ENCODE peak calls at places on chromosomes 16 and 17, in eight cellular contexts. One of them, this sample, is unnamed.
A peak's percentile ranks its signal among the peaks of the same experiment; 100 is the strongest.

GRCh38 chr17:2048805-2049204 is 6.1 kb upstream of the HIC1 start:
- DNase-seq in colonic mucosa: no peak
- DNase-seq in AG09319: no peak
- DNase-seq in A549: no peak
- DNase-seq in mammary epithelial cell: no peak
- DNase-seq in RWPE1: no peak
- DNase-seq in fibroblast of the aortic adventitia: no peak
- DNase-seq in progenitor cell of endocrine pancreas: no peak
- DNase-seq in this sample: no peak

GRCh38 chr16:67396159-67396774 is 3.0 kb upstream of the TPPP3 start:
- DNase-seq in progenitor cell of endocrine pancreas: no peak
- DNase-seq in fibroblast of the aortic adventitia: peak; percentile 50
- DNase-seq in colonic mucosa: peak; percentile 96
- DNase-seq in A549: peak; percentile 67
- DNase-seq in RWPE1: peak; percentile 87
- DNase-seq in mammary epithelial cell: peak; percentile 90
- DNase-seq in AG09319: no peak
- DNase-seq in this sample: peak; percentile 92

GRCh38 chr17:6187836-6188235 is 117.7 kb downstream of the WSCD1 start:
- DNase-seq in progenitor cell of endocrine pancreas: no peak
- DNase-seq in colonic mucosa: no peak
- DNase-seq in RWPE1: peak; percentile 32
- DNase-seq in AG09319: no peak
- DNase-seq in A549: no peak
- DNase-seq in fibroblast of the aortic adventitia: no peak
- DNase-seq in mammary epithelial cell: peak; percentile 29
- DNase-seq in this sample: no peak

GRCh38 chr17:73681946-73682345 is 37.7 kb upstream of the SDK2 start:
- DNase-seq in fibroblast of the aortic adventitia: no peak
- DNase-seq in AG09319: no peak
- DNase-seq in A549: no peak
- DNase-seq in RWPE1: no peak
- DNase-seq in progenitor cell of endocrine pancreas: no peak
- DNase-seq in colonic mucosa: no peak
- DNase-seq in mammary epithelial cell: no peak
- DNase-seq in this sample: no peak

GRCh38 chr17:2435181-2435741 is 34.4 kb upstream of the MNT start:
- DNase-seq in progenitor cell of endocrine pancreas: no peak
- DNase-seq in mammary epithelial cell: no peak
- DNase-seq in AG09319: no peak
- DNase-seq in fibroblast of the aortic adventitia: peak; percentile 34
- DNase-seq in A549: no peak
- DNase-seq in colonic mucosa: no peak
- DNase-seq in RWPE1: no peak
- DNase-seq in this sample: no peak

GRCh38 chr17:77916771-77917481 is 41.6 kb upstream of the TNRC6C start:
- DNase-seq in fibroblast of the aortic adventitia: no peak
- DNase-seq in colonic mucosa: no peak
- DNase-seq in progenitor cell of endocrine pancreas: no peak
- DNase-seq in mammary epithelial cell: no peak
- DNase-seq in RWPE1: no peak
- DNase-seq in A549: no peak
- DNase-seq in AG09319: no peak
- DNase-seq in this sample: no peak

GRCh38 chr17:49582789-49583188 is 7.1 kb downstream of the NXPH3 start:
- DNase-seq in progenitor cell of endocrine pancreas: no peak
- DNase-seq in colonic mucosa: no peak
- DNase-seq in A549: no peak
- DNase-seq in AG09319: no peak
- DNase-seq in fibroblast of the aortic adventitia: no peak
- DNase-seq in RWPE1: peak; percentile 79
- DNase-seq in mammary epithelial cell: no peak
- DNase-seq in this sample: no peak

GRCh38 chr16:57395026-57395425 is 9.5 kb upstream of the CCL17 start:
- DNase-seq in RWPE1: no peak
- DNase-seq in A549: no peak
- DNase-seq in fibroblast of the aortic adventitia: no peak
- DNase-seq in progenitor cell of endocrine pancreas: no peak
- DNase-seq in mammary epithelial cell: no peak
- DNase-seq in AG09319: no peak
- DNase-seq in colonic mucosa: no peak
- DNase-seq in this sample: no peak

GRCh38 chr17:78316867-78317816 is 42.7 kb downstream of the SOCS3 start:
- DNase-seq in RWPE1: peak; percentile 51
- DNase-seq in fibroblast of the aortic adventitia: peak; percentile 45
- DNase-seq in mammary epithelial cell: no peak
- DNase-seq in progenitor cell of endocrine pancreas: no peak
- DNase-seq in AG09319: no peak
- DNase-seq in A549: peak; percentile 89
- DNase-seq in colonic mucosa: peak; percentile 94
- DNase-seq in this sample: peak; percentile 82

GRCh38 chr16:180101-180920 is at the start of gene HBQ1:
- DNase-seq in colonic mucosa: no peak
- DNase-seq in RWPE1: no peak
- DNase-seq in fibroblast of the aortic adventitia: no peak
- DNase-seq in progenitor cell of endocrine pancreas: peak; percentile 65
- DNase-seq in AG09319: no peak
- DNase-seq in A549: peak; percentile 73
- DNase-seq in mammary epithelial cell: peak; percentile 17
- DNase-seq in this sample: no peak

GRCh38 chr17:81261582-81262336 is 22.6 kb downstream of the NDUFAF8 start:
- DNase-seq in colonic mucosa: no peak
- DNase-seq in fibroblast of the aortic adventitia: no peak
- DNase-seq in A549: no peak
- DNase-seq in progenitor cell of endocrine pancreas: no peak
- DNase-seq in RWPE1: no peak
- DNase-seq in mammary epithelial cell: no peak
- DNase-seq in AG09319: no peak
- DNase-seq in this sample: no peak

GRCh38 chr17:73510981-73511442 is 133.2 kb downstream of the SDK2 start:
- DNase-seq in progenitor cell of endocrine pancreas: no peak
- DNase-seq in colonic mucosa: no peak
- DNase-seq in RWPE1: no peak
- DNase-seq in fibroblast of the aortic adventitia: no peak
- DNase-seq in mammary epithelial cell: no peak
- DNase-seq in A549: no peak
- DNase-seq in AG09319: no peak
- DNase-seq in this sample: no peak

GRCh38 chr17:55284001-55284884 is 19.5 kb downstream of the HLF start:
- DNase-seq in A549: no peak
- DNase-seq in AG09319: no peak
- DNase-seq in mammary epithelial cell: no peak
- DNase-seq in progenitor cell of endocrine pancreas: no peak
- DNase-seq in fibroblast of the aortic adventitia: no peak
- DNase-seq in colonic mucosa: no peak
- DNase-seq in RWPE1: no peak
- DNase-seq in this sample: peak; percentile 29

GRCh38 chr17:62643496-62643895 is 16.0 kb downstream of the MRC2 start:
- DNase-seq in AG09319: no peak
- DNase-seq in A549: no peak
- DNase-seq in fibroblast of the aortic adventitia: no peak
- DNase-seq in RWPE1: no peak
- DNase-seq in mammary epithelial cell: no peak
- DNase-seq in colonic mucosa: no peak
- DNase-seq in progenitor cell of endocrine pancreas: no peak
- DNase-seq in this sample: no peak

GRCh38 chr17:27567563-27567859 is 63.5 kb upstream of the LGALS9 start:
- DNase-seq in RWPE1: no peak
- DNase-seq in progenitor cell of endocrine pancreas: no peak
- DNase-seq in A549: no peak
- DNase-seq in AG09319: no peak
- DNase-seq in mammary epithelial cell: no peak
- DNase-seq in fibroblast of the aortic adventitia: no peak
- DNase-seq in colonic mucosa: no peak
- DNase-seq in this sample: no peak

GRCh38 chr17:30580916-30581315 is 103.7 kb downstream of the GOSR1 start:
- DNase-seq in RWPE1: no peak
- DNase-seq in fibroblast of the aortic adventitia: no peak
- DNase-seq in colonic mucosa: no peak
- DNase-seq in mammary epithelial cell: no peak
- DNase-seq in AG09319: no peak
- DNase-seq in progenitor cell of endocrine pancreas: no peak
- DNase-seq in A549: no peak
- DNase-seq in this sample: no peak

GRCh38 chr16:17802566-17802965 is 331.8 kb upstream of the XYLT1 start:
- DNase-seq in RWPE1: no peak
- DNase-seq in A549: no peak
- DNase-seq in AG09319: no peak
- DNase-seq in progenitor cell of endocrine pancreas: no peak
- DNase-seq in fibroblast of the aortic adventitia: peak; percentile 52
- DNase-seq in mammary epithelial cell: no peak
- DNase-seq in colonic mucosa: no peak
- DNase-seq in this sample: no peak

GRCh38 chr17:77640242-77640641 is 318.3 kb upstream of the TNRC6C start:
- DNase-seq in AG09319: no peak
- DNase-seq in colonic mucosa: no peak
- DNase-seq in mammary epithelial cell: no peak
- DNase-seq in A549: no peak
- DNase-seq in progenitor cell of endocrine pancreas: no peak
- DNase-seq in fibroblast of the aortic adventitia: no peak
- DNase-seq in RWPE1: no peak
- DNase-seq in this sample: no peak

GRCh38 chr16:3727806-3728381 is 10.6 kb upstream of the TRAP1 start:
- DNase-seq in A549: no peak
- DNase-seq in mammary epithelial cell: no peak
- DNase-seq in RWPE1: no peak
- DNase-seq in colonic mucosa: no peak
- DNase-seq in AG09319: no peak
- DNase-seq in progenitor cell of endocrine pancreas: no peak
- DNase-seq in fibroblast of the aortic adventitia: no peak
- DNase-seq in this sample: no peak

GRCh38 chr16:69188716-69189115 is 1.8 kb downstream of the SNTB2 start:
- DNase-seq in progenitor cell of endocrine pancreas: no peak
- DNase-seq in fibroblast of the aortic adventitia: peak; percentile 60
- DNase-seq in mammary epithelial cell: no peak
- DNase-seq in colonic mucosa: no peak
- DNase-seq in RWPE1: no peak
- DNase-seq in A549: peak; percentile 18
- DNase-seq in AG09319: no peak
- DNase-seq in this sample: no peak

GRCh38 chr17:71423871-71424546 is 696.8 kb upstream of the SOX9 start:
- DNase-seq in fibroblast of the aortic adventitia: no peak
- DNase-seq in mammary epithelial cell: peak; percentile 99
- DNase-seq in colonic mucosa: no peak
- DNase-seq in RWPE1: peak; percentile 86
- DNase-seq in AG09319: no peak
- DNase-seq in A549: no peak
- DNase-seq in progenitor cell of endocrine pancreas: no peak
- DNase-seq in this sample: peak; percentile 67
- TF ChIP-seq CTCF in fibroblast of the aortic adventitia: no peak
- TF ChIP-seq CTCF in mammary epithelial cell: no peak
- TF ChIP-seq CTCF in colonic mucosa: no peak
- TF ChIP-seq CTCF in RWPE1: no peak
- TF ChIP-seq CTCF in AG09319: no peak
- TF ChIP-seq CTCF in A549: no peak
- TF ChIP-seq CTCF in progenitor cell of endocrine pancreas: no peak
- TF ChIP-seq CTCF in this sample: peak; percentile 31

GRCh38 chr16:59412275-59412841 is 678.2 kb upstream of the GOT2 start:
- DNase-seq in mammary epithelial cell: peak; percentile 23
- DNase-seq in A549: peak; percentile 15
- DNase-seq in AG09319: no peak
- DNase-seq in fibroblast of the aortic adventitia: no peak
- DNase-seq in RWPE1: peak; percentile 3
- DNase-seq in colonic mucosa: no peak
- DNase-seq in progenitor cell of endocrine pancreas: no peak
- DNase-seq in this sample: no peak
- TF ChIP-seq CTCF in mammary epithelial cell: peak; percentile 9
- TF ChIP-seq CTCF in A549: peak; percentile 69
- TF ChIP-seq CTCF in AG09319: peak; percentile 66
- TF ChIP-seq CTCF in fibroblast of the aortic adventitia: no peak
- TF ChIP-seq CTCF in RWPE1: no peak
- TF ChIP-seq CTCF in colonic mucosa: no peak
- TF ChIP-seq CTCF in progenitor cell of endocrine pancreas: peak; percentile 62
- TF ChIP-seq CTCF in this sample: no peak

DNA sequence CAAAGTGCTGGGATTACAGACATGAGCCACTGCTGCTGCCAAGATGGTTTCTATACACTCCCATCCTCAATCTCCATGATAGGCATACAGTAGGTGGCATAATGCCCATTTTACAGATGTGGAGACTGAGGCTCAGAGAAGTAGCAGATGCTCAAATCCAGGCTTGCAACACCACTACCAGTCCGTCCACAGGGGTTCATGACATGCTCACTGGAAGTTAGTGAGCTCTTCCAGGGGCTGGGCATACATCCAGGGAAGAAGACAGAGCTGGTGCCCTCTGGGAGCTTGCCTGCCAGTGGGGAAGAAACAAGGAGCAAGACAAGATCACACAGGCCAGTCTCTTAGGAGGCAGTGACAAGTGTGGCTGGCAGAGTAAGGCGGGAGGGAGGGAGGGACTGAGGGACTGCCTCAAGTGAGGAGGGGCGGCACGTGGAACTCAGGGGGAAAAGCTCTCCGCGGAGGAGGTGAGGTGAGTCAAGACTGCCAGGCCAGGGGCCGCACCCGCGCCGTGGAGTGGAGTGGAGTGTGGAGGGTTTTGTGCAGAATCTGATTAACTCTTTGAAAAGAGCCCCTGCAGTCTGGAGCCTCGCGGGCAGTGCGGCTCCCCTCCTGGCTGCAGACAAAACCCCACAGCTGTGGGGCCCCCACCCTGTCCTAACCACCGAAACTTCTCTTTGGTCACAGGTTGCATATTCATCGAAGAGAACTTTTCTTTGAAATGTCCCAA is 27.9 kb downstream of the SREBF1 start:
- DNase-seq in mammary epithelial cell: peak; percentile 56
- DNase-seq in AG09319: no peak
- DNase-seq in A549: no peak
- DNase-seq in colonic mucosa: no peak
- DNase-seq in RWPE1: no peak
- DNase-seq in fibroblast of the aortic adventitia: peak; percentile 42
- DNase-seq in progenitor cell of endocrine pancreas: no peak
- DNase-seq in this sample: no peak
- TF ChIP-seq CTCF in mammary epithelial cell: no peak
- TF ChIP-seq CTCF in AG09319: no peak
- TF ChIP-seq CTCF in A549: no peak
- TF ChIP-seq CTCF in colonic mucosa: no peak
- TF ChIP-seq CTCF in RWPE1: no peak
- TF ChIP-seq CTCF in fibroblast of the aortic adventitia: no peak
- TF ChIP-seq CTCF in progenitor cell of endocrine pancreas: no peak
- TF ChIP-seq CTCF in this sample: no peak

DNA sequence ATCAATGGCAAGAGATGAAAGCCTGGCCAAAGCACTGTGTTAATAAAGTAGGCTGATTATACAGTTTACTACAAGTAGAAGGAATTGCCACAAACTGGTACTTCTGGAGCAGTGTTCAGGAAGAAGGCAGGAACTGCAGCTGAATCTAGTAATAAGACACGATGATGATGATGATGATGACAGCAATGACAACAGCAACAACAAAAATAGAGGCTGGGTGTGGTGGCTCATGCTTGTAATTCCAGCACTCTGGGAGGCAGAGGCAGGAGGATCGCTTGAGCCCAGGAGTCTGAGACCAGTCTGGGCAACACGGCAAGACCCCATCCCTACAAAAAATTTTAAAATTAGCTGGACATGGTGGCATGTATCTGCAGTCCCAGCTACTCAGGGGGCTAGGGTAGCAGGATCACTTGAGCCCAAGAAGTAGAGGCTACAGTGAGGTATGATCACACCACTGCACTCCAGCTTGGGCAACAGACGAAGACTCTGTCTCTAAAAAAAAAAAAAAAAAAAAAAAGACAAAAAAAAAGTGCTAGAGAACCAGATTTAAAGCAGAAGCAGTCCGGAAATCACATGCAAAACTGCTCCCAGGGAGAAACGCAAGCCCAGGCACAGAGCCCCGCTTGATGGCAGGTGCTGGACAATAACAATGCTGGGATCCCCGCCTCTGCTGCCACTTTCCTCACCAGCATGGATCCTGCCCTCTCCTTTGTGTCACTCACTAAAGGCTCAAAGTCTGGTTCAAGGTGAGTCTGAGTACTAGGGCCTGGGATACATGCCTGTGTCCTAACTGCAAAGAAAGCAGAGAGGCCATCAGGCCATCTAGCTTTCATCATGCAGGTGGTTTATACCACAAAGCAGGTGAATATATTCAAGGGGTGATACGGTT is 44.8 kb downstream of the CPPED1 start:
- DNase-seq in colonic mucosa: no peak
- DNase-seq in RWPE1: no peak
- DNase-seq in fibroblast of the aortic adventitia: no peak
- DNase-seq in A549: no peak
- DNase-seq in progenitor cell of endocrine pancreas: no peak
- DNase-seq in mammary epithelial cell: no peak
- DNase-seq in AG09319: no peak
- DNase-seq in this sample: no peak
- TF ChIP-seq CTCF in colonic mucosa: no peak
- TF ChIP-seq CTCF in RWPE1: no peak
- TF ChIP-seq CTCF in fibroblast of the aortic adventitia: no peak
- TF ChIP-seq CTCF in A549: no peak
- TF ChIP-seq CTCF in progenitor cell of endocrine pancreas: no peak
- TF ChIP-seq CTCF in mammary epithelial cell: no peak
- TF ChIP-seq CTCF in AG09319: no peak
- TF ChIP-seq CTCF in this sample: no peak

This sample was measured in Calu3.